ENCODE peak calls at places on chromosomes 4 and X, in six cellular contexts. M is nephron progenitor cell, D is cardiac muscle cell, E is HCT116, O is HFFc6, L is left lung. C is an unnamed sample.

GRCh38 chrX:24658421-24658820 is 11.3 kb upstream of the PCYT1B start:
- DNase-seq in M (no peak), D (no peak), E (no peak), O (no peak), L (no peak), C (no peak)

GRCh38 chrX:20347486-20347885 is 80.8 kb upstream of the RPS6KA3 start:
- DNase-seq in M (no peak), D (no peak), E (no peak), O (no peak), L (no peak), C (no peak)

GRCh38 chr4:174972911-174973310 is 54.8 kb downstream of the ADAM29 start:
- DNase-seq in M (no peak), D (no peak), E (no peak), O (no peak), L (no peak), C (no peak)

GRCh38 chrX:107744868-107745267 is 30.7 kb downstream of the TSC22D3 start:
- DNase-seq in M (no peak), D (no peak), E (no peak), O (no peak), L (no peak), C (no peak)

GRCh38 chr4:74830928-74831327 is 36.6 kb upstream of the BTC start:
- DNase-seq in M (no peak), D (no peak), E (no peak), O (no peak), L (no peak), C (no peak)

GRCh38 chrX:82342531-82342930 is 1140.6 kb downstream of the SH3BGRL start:
- DNase-seq in M (no peak), D (no peak), E (no peak), O (no peak), L (no peak), C (no peak)

GRCh38 chr4:166499820-166500219 is 626.8 kb downstream of the TLL1 start:
- DNase-seq in M (no peak), D (no peak), E (no peak), O (no peak), L (no peak), C (no peak)

GRCh38 chr4:47877204-47877603 is 37.2 kb downstream of the NFXL1 start:
- DNase-seq in M (no peak), D (no peak), E (no peak), O (no peak), L (no peak), C (no peak)

GRCh38 chrX:153573999-153574398 is 24.9 kb downstream of the CCNQ start:
- DNase-seq in M (no peak), D (no peak), E (no peak), O (no peak), L (no peak), C (no peak)

GRCh38 chrX:110915120-110915519 is 119.5 kb upstream of the CHRDL1 start:
- DNase-seq in M (no peak), D (no peak), E (no peak), O (peak; percentile 0), L (no peak), C (peak; percentile 35)

GRCh38 chr4:102219143-102219542 is 126.1 kb downstream of the SLC39A8 start:
- DNase-seq in M (no peak), D (no peak), E (no peak), O (no peak), L (no peak), C (no peak)

GRCh38 chr4:40340034-40340433 is 4.9 kb downstream of the CHRNA9 start:
- DNase-seq in M (no peak), D (no peak), E (no peak), O (peak; percentile 41), L (no peak), C (no peak)

GRCh38 chrX:153642313-153642654 is 4.7 kb upstream of the DUSP9 start:
- DNase-seq in M (peak; percentile 64), D (peak; percentile 47), E (no peak), O (no peak), L (no peak), C (no peak)

GRCh38 chrX:135740683-135741149 is 27.3 kb downstream of the CT45A3 start:
- DNase-seq in M (no peak), D (no peak), E (peak; percentile 6), O (no peak), L (no peak), C (no peak)

GRCh38 chr4:129218897-129219296 is 122.9 kb downstream of the C4orf33 start:
- DNase-seq in M (no peak), D (no peak), E (no peak), O (no peak), L (no peak), C (no peak)

GRCh38 chr4:55321707-55322264 is 24.3 kb upstream of the SRD5A3 start:
- DNase-seq in M (peak; percentile 82), D (peak; percentile 91), E (peak; percentile 88), O (peak; percentile 71), L (no peak), C (peak; percentile 49)

GRCh38 chr4:14022428-14022827 is 394.9 kb upstream of the BOD1L1 start:
- DNase-seq in M (no peak), D (no peak), E (no peak), O (peak; percentile 66), L (no peak), C (no peak)

GRCh38 chr4:141501931-141502330 is 134.5 kb upstream of the IL15 start:
- DNase-seq in M (no peak), D (no peak), E (no peak), O (no peak), L (no peak), C (no peak)

GRCh38 chr4:69038582-69038981 is 57.7 kb upstream of the UGT2B7 start:
- DNase-seq in M (no peak), D (no peak), E (peak; percentile 18), O (peak; percentile 39), L (no peak), C (no peak)

GRCh38 chr4:52037730-52038108 is 380 bp downstream of the SGCB start:
- DNase-seq in M (no peak), D (peak; percentile 75), E (no peak), O (peak; percentile 14), L (peak; percentile 82), C (no peak)

GRCh38 chrX:49276671-49277519 is 7.3 kb downstream of the PPP1R3F start:
- DNase-seq in M (no peak), D (no peak), E (no peak), O (no peak), L (no peak), C (no peak)

GRCh38 chrX:31429915-31430314 is 358.1 kb upstream of the FTHL17 start:
- DNase-seq in M (no peak), D (no peak), E (no peak), O (no peak), L (no peak), C (no peak)

GRCh38 chr4:182179105-182179504 is 64.1 kb upstream of the TENM3 start:
- DNase-seq in M (no peak), D (no peak), E (no peak), O (peak; percentile 9), L (no peak), C (no peak)

GRCh38 chrX:107154787-107155620 is 36.4 kb upstream of the RBM41 start:
- DNase-seq in M (no peak), D (no peak), E (no peak), O (no peak), L (no peak), C (no peak)

GRCh38 chrX:73842541-73843234 is 279.7 kb downstream of the CHIC1 start:
- DNase-seq in M (no peak), D (no peak), E (no peak), O (no peak), L (no peak), C (no peak)

DNA sequence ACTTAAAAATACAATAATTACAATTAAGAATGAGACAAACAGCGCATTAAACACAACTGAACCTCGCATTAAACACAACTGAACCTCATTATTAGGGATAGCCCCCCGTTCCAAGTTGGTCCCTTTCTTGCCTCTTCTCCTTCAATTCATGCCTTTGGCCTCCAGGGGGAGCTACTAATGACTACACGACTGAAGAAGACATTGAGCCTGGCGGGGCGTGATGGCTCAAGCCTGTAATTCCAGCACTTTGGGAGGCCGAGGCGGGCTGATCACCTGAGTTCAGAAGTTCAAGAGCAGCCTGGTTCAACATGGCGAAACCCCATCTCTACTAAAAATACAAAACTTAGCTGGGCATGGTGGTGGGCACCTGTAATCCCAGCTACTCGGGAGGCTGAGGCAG is 56.4 kb upstream of the NWD2 start:
- DNase-seq in M (no peak), D (no peak), E (peak; percentile 2), O (no peak), L (peak; percentile 54), C (no peak)
- TF ChIP-seq CTCF in M (peak; percentile 24), D (no peak), E (no peak), O (peak; percentile 30), L (no peak), C (no peak)

GRCh38 chr4:117699595-117699994 is 334.7 kb upstream of the NDST3 start:
- DNase-seq in M (no peak), D (no peak), E (no peak), O (no peak), L (no peak), C (no peak)

GRCh38 chr4:117702353-117702752 is 331.9 kb upstream of the NDST3 start:
- DNase-seq in M (no peak), D (no peak), E (no peak), O (no peak), L (no peak), C (no peak)

DNA sequence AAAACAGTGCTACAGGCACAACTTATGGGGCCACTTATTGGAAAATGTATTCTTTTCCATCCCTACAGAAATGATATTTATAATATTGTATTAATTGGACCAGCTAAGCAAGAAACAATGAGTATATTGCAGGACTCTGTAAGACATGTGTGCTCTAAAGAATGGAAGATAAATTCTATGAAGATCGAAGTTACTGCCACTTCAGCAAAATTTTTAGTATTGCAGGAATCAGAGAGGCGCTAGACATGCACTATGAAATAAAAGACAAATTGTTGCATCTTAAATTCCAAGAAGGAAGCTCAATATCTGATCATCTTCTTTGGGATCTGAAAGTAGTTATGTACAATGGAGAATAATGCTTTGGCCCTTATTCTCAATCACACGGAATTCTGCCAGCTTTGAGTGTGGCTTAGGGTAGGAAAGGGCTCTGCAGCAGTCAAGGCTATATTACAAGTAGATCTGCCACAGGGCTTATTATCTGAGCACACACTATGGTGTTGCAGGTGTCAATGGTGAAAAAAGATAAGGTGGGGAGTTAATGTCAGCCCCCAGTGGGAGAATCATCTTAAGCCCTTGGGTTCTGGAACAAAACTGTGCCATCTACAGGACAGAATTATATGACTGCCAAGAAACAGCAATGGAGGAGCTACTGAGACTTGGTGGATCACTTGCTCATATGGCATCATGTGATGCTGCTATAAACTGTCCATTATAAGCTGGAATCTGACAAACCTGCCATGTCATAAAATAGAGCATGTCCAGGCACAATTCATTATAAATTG is 334.0 kb upstream of the NDST3 start:
- DNase-seq in M (no peak), D (peak; percentile 16), E (peak; percentile 12), O (no peak), L (no peak), C (no peak)
- TF ChIP-seq CTCF in M (peak; percentile 30), D (no peak), E (peak; percentile 21), O (no peak), L (no peak), C (no peak)

DNA sequence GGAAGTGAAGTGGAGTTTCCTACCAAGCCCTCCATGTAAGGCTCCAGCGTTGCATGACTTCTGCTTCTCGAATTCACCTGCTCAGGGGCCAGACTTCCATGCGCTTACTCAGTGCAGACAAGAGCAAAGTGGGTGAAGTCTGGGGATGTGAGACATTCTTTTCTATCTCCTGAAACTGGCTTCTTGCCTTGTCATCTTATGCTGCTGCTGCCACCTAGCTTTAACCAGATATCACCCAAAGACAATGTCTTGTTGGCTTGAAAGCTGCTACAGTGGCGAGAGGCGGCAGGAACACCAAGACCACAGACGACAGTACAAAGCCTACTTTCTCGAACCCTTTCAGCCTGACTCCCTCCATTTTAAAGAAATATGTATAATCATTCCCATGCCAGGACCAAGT is 103.6 kb upstream of the ADGRG2 start:
- DNase-seq in M (no peak), D (peak; percentile 23), E (no peak), O (no peak), L (no peak), C (no peak)
- TF ChIP-seq CTCF in M (no peak), D (no peak), E (no peak), O (no peak), L (no peak), C (peak; percentile 2)

GRCh38 chrX:26442340-26442739 is 226.4 kb downstream of the MAGEB5 start:
- DNase-seq in M (no peak), D (peak; percentile 51), E (peak; percentile 2), O (no peak), L (no peak), C (no peak)
- TF ChIP-seq CTCF in M (peak; percentile 43), D (peak; percentile 11), E (no peak), O (no peak), L (no peak), C (peak; percentile 33)

C was measured in AG09319.